ENCODE peak calls at places on chromosome 15, in seven cellular contexts. S is NB4, Q is foreskin fibroblast, T is endodermal cell, F is A549, K is uterus, G is astrocyte of the spinal cord. X is an unnamed sample.

GRCh38 chr15:95162967-95163531 is 931.7 kb downstream of the MCTP2 start:
- DNase-seq in Q (peak; percentile 94), G (peak; percentile 91), S (no peak), F (no peak), K (peak; percentile 39), T (no peak), X (peak; percentile 40)

GRCh38 chr15:60315878-60316277 is 81.9 kb downstream of the ANXA2 start:
- DNase-seq in K (no peak), T (no peak), F (no peak), Q (no peak), S (no peak), G (no peak), X (no peak)

GRCh38 chr15:47586653-47587224 is 130.6 kb upstream of the SEMA6D start:
- DNase-seq in S (no peak), F (no peak), Q (no peak), T (no peak), K (no peak), G (peak; percentile 73), X (no peak)

GRCh38 chr15:81106560-81106959 is 27.5 kb upstream of the CFAP161 start:
- DNase-seq in G (peak; percentile 76), K (peak; percentile 56), F (peak; percentile 64), Q (peak; percentile 88), T (peak; percentile 82), S (peak; percentile 64), X (no peak)

GRCh38 chr15:99099661-99100060 is 5.2 kb upstream of the SYNM start:
- DNase-seq in F (no peak), T (no peak), K (no peak), Q (no peak), G (no peak), S (no peak), X (no peak)

GRCh38 chr15:43095243-43095642 is 10.6 kb downstream of the UBR1 start:
- DNase-seq in F (no peak), G (peak; percentile 28), S (no peak), Q (no peak), T (no peak), K (no peak), X (no peak)

GRCh38 chr15:99708563-99708962 is 24.7 kb downstream of the LYSMD4 start:
- DNase-seq in F (peak; percentile 71), K (peak; percentile 72), T (no peak), S (peak; percentile 56), Q (peak; percentile 97), G (peak; percentile 80), X (peak; percentile 73)

GRCh38 chr15:52789008-52789600 is 1.0 kb downstream of the ONECUT1 start:
- DNase-seq in T (peak; percentile 60), K (no peak), F (no peak), S (no peak), G (no peak), Q (no peak), X (no peak)

GRCh38 chr15:75178171-75178937 is 23.3 kb upstream of the C15orf39 start:
- DNase-seq in G (no peak), T (peak; percentile 79), S (peak; percentile 97), F (no peak), K (peak; percentile 63), Q (no peak), X (no peak)

GRCh38 chr15:92864127-92864814 is 35.9 kb upstream of the CHD2 start:
- DNase-seq in G (no peak), S (no peak), Q (no peak), T (no peak), K (no peak), F (no peak), X (no peak)

GRCh38 chr15:66405605-66406004 is 18.9 kb downstream of the MAP2K1 start:
- DNase-seq in F (no peak), G (peak; percentile 47), S (no peak), Q (peak; percentile 36), K (no peak), T (no peak), X (no peak)

GRCh38 chr15:80970018-80970657 is 19.5 kb downstream of the MESD start:
- DNase-seq in T (peak; percentile 85), G (peak; percentile 74), F (peak; percentile 59), S (peak; percentile 77), Q (peak; percentile 87), K (peak; percentile 57), X (no peak)

GRCh38 chr15:60582370-60583036 is 103.6 kb upstream of the ICE2 start:
- DNase-seq in T (no peak), Q (no peak), G (no peak), S (no peak), K (no peak), F (no peak), X (no peak)

GRCh38 chr15:43204016-43204901 is 16.6 kb downstream of the EPB42 start:
- DNase-seq in T (peak; percentile 86), F (peak; percentile 50), K (no peak), Q (peak; percentile 81), S (peak; percentile 56), G (peak; percentile 66), X (no peak)

GRCh38 chr15:85330941-85331588 is 49.3 kb upstream of the AKAP13 start:
- DNase-seq in F (peak; percentile 95), S (peak; percentile 99), G (peak; percentile 96), Q (peak; percentile 97), T (peak; percentile 96), K (peak; percentile 87), X (peak; percentile 93)
- H3K4me3 ChIP-seq in F (peak overlapping the region; percentile 44), S (peak overlapping the region; percentile 70), G (no peak overlapping the region), Q (no peak overlapping the region), T (no peak overlapping the region), K (no peak overlapping the region), X (peak overlapping the region; percentile 57)

GRCh38 chr15:33789141-33789540 is 179.2 kb upstream of the CHRM5 start:
- DNase-seq in T (no peak), Q (peak; percentile 34), F (no peak), G (peak; percentile 71), S (peak; percentile 51), K (no peak), X (no peak)

GRCh38 chr15:33794425-33794824 is 173.9 kb upstream of the CHRM5 start:
- DNase-seq in Q (no peak), K (no peak), S (no peak), F (no peak), G (no peak), T (no peak), X (no peak)

DNA sequence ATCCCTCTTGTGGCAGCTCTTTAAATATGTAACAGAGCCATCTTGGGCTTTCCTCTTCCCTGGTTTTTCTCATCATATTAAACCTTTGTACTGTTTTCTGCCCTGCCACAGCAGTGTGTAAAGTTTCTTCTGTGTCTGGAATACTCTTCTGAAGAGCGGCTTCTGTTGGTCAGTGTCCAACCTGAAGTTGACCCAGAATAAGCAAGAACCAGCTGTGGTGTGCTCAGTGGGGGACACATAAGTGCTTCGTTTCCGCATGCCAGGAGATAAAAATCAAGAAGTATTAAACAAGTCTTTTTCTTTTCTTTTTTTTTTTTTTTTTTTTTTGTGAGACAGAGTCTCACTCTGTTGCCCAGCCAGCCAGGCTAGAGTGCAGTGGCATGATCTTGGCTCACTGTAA is 173.2 kb upstream of the CHRM5 start:
- DNase-seq in G (peak; percentile 53), S (no peak), Q (no peak), T (no peak), K (no peak), F (no peak), X (no peak)
- TF ChIP-seq CTCF in G (no peak), S (no peak), Q (no peak), T (no peak), K (no peak), F (no peak), X (no peak)

GRCh38 chr15:77497942-77498361 is 77.3 kb downstream of the HMG20A start:
- DNase-seq in T (no peak), S (no peak), F (no peak), Q (peak; percentile 45), K (peak; percentile 44), G (peak; percentile 33), X (no peak)
- H3K4me3 ChIP-seq in T (no peak overlapping the region), S (no peak overlapping the region), F (no peak overlapping the region), Q (no peak overlapping the region), K (no peak overlapping the region), G (no peak overlapping the region), X (no peak overlapping the region)

GRCh38 chr15:64997911-64998310 is 8.2 kb upstream of the SPG21 start:
- DNase-seq in S (no peak), T (no peak), G (no peak), K (no peak), F (no peak), Q (peak; percentile 68), X (no peak)
- TF ChIP-seq CTCF in S (no peak), T (no peak), G (no peak), K (no peak), F (no peak), Q (no peak), X (no peak)

GRCh38 chr15:62027916-62028315 is 32.3 kb downstream of the VPS13C start:
- DNase-seq in F (no peak), G (no peak), S (no peak), K (no peak), T (no peak), Q (no peak), X (no peak)
- H3K4me3 ChIP-seq in F (no peak overlapping the region), G (no peak overlapping the region), S (no peak overlapping the region), K (no peak overlapping the region), T (no peak overlapping the region), Q (no peak overlapping the region), X (no peak overlapping the region)